ENCODE peak calls at places on chromosome 12, in seven cellular contexts. D is kidney glomerular epithelial cell, K is uterus, B is psoas muscle, J is SW480, E is WTC11, Y is left ventricle myocardium inferior. Q is an unnamed sample.

GRCh38 chr12:89529738-89530137 is 3.9 kb upstream of the POC1B start:
- DNase-seq in D (peak), K (no peak), B (no peak), J (peak), E (no peak), Y (no peak), Q (no peak)

GRCh38 chr12:122356192-122356635 is 66.3 kb downstream of the CLIP1 start:
- DNase-seq in D (peak), K (peak), B (no peak), J (peak), E (peak), Y (no peak), Q (peak)

GRCh38 chr12:102484017-102484731 is 3.8 kb upstream of the IGF1 start:
- DNase-seq in D (peak), K (peak), B (peak), J (peak), E (peak), Y (peak), Q (no peak)

GRCh38 chr12:65611396-65611795 is 212.9 kb upstream of the HMGA2 start:
- DNase-seq in D (no peak), K (no peak), B (no peak), J (no peak), E (no peak), Y (no peak), Q (no peak)

GRCh38 chr12:21301-22189 is 45.0 kb upstream of the IQSEC3 start:
- DNase-seq in D (no peak), K (no peak), B (no peak), J (peak), E (no peak), Y (no peak), Q (no peak)

GRCh38 chr12:38998887-38999482 is 93.6 kb upstream of the CPNE8 start:
- DNase-seq in D (peak), K (no peak), B (no peak), J (no peak), E (no peak), Y (no peak), Q (no peak)

GRCh38 chr12:85834378-85834777 is 1.8 kb downstream of the RASSF9 start:
- DNase-seq in D (no peak), K (no peak), B (no peak), J (peak), E (no peak), Y (no peak), Q (no peak)

GRCh38 chr12:130818381-130819247 is 20.4 kb downstream of the STX2 start:
- DNase-seq in D (peak), K (peak), B (peak), J (no peak), E (peak), Y (peak), Q (peak)

GRCh38 chr12:102808412-102808811 is 108.6 kb downstream of the PAH start:
- DNase-seq in D (no peak), K (no peak), B (no peak), J (no peak), E (no peak), Y (no peak), Q (no peak)

GRCh38 chr12:115338566-115339294 is 654.8 kb upstream of the TBX3 start:
- DNase-seq in D (no peak), K (no peak), B (no peak), J (no peak), E (peak), Y (no peak), Q (no peak)

GRCh38 chr12:13028825-13029570 is 15.2 kb upstream of the FAM234B start:
- DNase-seq in D (no peak), K (no peak), B (no peak), J (no peak), E (no peak), Y (no peak), Q (no peak)

GRCh38 chr12:12461281-12461922 is 101.3 kb downstream of the DUSP16 start:
- DNase-seq in D (no peak), K (no peak), B (no peak), J (no peak), E (no peak), Y (no peak), Q (no peak)

GRCh38 chr12:3293446-3294161 is 197.4 kb upstream of the PRMT8 start:
- DNase-seq in D (peak), K (no peak), B (no peak), J (no peak), E (no peak), Y (no peak), Q (no peak)

GRCh38 chr12:52235001-52235760 is 2.1 kb downstream of the KRT7 start:
- DNase-seq in D (no peak), K (no peak), B (peak), J (no peak), E (no peak), Y (no peak), Q (no peak)

GRCh38 chr12:6310771-6311610 is 509 bp downstream of the PLEKHG6 start:
- DNase-seq in D (no peak), K (no peak), B (no peak), J (no peak), E (peak), Y (no peak), Q (no peak)

GRCh38 chr12:83320350-83320749 is 633.6 kb downstream of the TMTC2 start:
- DNase-seq in D (no peak), K (no peak), B (no peak), J (no peak), E (no peak), Y (no peak), Q (no peak)

GRCh38 chr12:112904571-112904970 is 2.2 kb upstream of the OAS1 start:
- DNase-seq in D (peak), K (no peak), B (no peak), J (no peak), E (no peak), Y (no peak), Q (no peak)

GRCh38 chr12:12947902-12948301 is 4.1 kb downstream of the GPRC5D start:
- DNase-seq in D (no peak), K (no peak), B (no peak), J (no peak), E (no peak), Y (no peak), Q (no peak)

GRCh38 chr12:30573145-30573544 is 122.5 kb downstream of the IPO8 start:
- DNase-seq in D (no peak), K (no peak), B (no peak), J (no peak), E (no peak), Y (no peak), Q (no peak)

GRCh38 chr12:76201758-76202157 is 117.3 kb upstream of the NAP1L1 start:
- DNase-seq in D (no peak), K (no peak), B (no peak), J (no peak), E (no peak), Y (no peak), Q (no peak)

GRCh38 chr12:132925597-132926416 is 30.3 kb downstream of the ZNF605 start:
- DNase-seq in D (no peak), K (no peak), B (no peak), J (no peak), E (no peak), Y (no peak), Q (no peak)

GRCh38 chr12:113874999-113875561 is 91.0 kb downstream of the RBM19 start:
- DNase-seq in D (no peak), K (no peak), B (no peak), J (no peak), E (no peak), Y (no peak), Q (no peak)

GRCh38 chr12:27343255-27344000 is 10.8 kb downstream of the BMAL2 start:
- DNase-seq in D (peak), K (no peak), B (no peak), J (peak), E (no peak), Y (no peak), Q (no peak)

GRCh38 chr12:118102070-118102469 is 1.7 kb downstream of the VSIG10 start:
- DNase-seq in D (peak), K (no peak), B (no peak), J (peak), E (no peak), Y (no peak), Q (no peak)

GRCh38 chr12:133106253-133106652 is 23.8 kb downstream of the ZNF891 start:
- DNase-seq in D (no peak), K (no peak), B (no peak), J (no peak), E (no peak), Y (no peak), Q (no peak)

GRCh38 chr12:102896067-102896466 is 21.0 kb downstream of the PAH start:
- DNase-seq in D (no peak), K (no peak), B (no peak), J (no peak), E (peak), Y (no peak), Q (no peak)

GRCh38 chr12:110966081-110966760 is 45.8 kb upstream of the MYL2 start:
- DNase-seq in D (no peak), K (no peak), B (no peak), J (no peak), E (no peak), Y (no peak), Q (no peak)